ENCODE peak calls at places on chromosomes 5 and 9, in four cellular contexts. One of them, this sample, is unnamed.
A peak's percentile ranks its signal among the peaks of the same experiment; 100 is the strongest.

GRCh38 chr5:146005723-146006122 is 69.3 kb downstream of the SH3RF2 start:
- DNase-seq in GM12878: no peak
- DNase-seq in HepG2: no peak
- DNase-seq in K562: no peak
- DNase-seq in this sample: no peak

GRCh38 chr5:39760385-39761198 is 335.8 kb upstream of the DAB2 start:
- DNase-seq in HepG2: no peak
- DNase-seq in GM12878: no peak
- DNase-seq in K562: no peak
- DNase-seq in this sample: no peak

GRCh38 chr5:107154598-107154997 is 516.1 kb downstream of the EFNA5 start:
- DNase-seq in HepG2: no peak
- DNase-seq in GM12878: no peak
- DNase-seq in K562: no peak
- DNase-seq in this sample: no peak

GRCh38 chr5:80159133-80159815 is 96.6 kb downstream of the SERINC5 start:
- DNase-seq in K562: no peak
- DNase-seq in HepG2: no peak
- DNase-seq in GM12878: no peak
- DNase-seq in this sample: no peak

GRCh38 chr5:124087752-124088151 is 575.8 kb downstream of the CSNK1G3 start:
- DNase-seq in K562: no peak
- DNase-seq in GM12878: no peak
- DNase-seq in HepG2: no peak
- DNase-seq in this sample: peak; percentile 9

GRCh38 chr5:88785396-88786216 is 97.4 kb downstream of the MEF2C start:
- DNase-seq in K562: no peak
- DNase-seq in GM12878: peak; percentile 43
- DNase-seq in HepG2: no peak
- DNase-seq in this sample: no peak

GRCh38 chr5:119427052-119427451 is 25.2 kb upstream of the HSD17B4 start:
- DNase-seq in GM12878: no peak
- DNase-seq in HepG2: no peak
- DNase-seq in K562: no peak
- DNase-seq in this sample: no peak

GRCh38 chr9:86912210-86912609 is 35.1 kb downstream of the GAS1 start:
- DNase-seq in HepG2: no peak
- DNase-seq in GM12878: no peak
- DNase-seq in K562: no peak
- DNase-seq in this sample: no peak

GRCh38 chr5:179818746-179819295 is 1.9 kb upstream of the SQSTM1 start:
- DNase-seq in K562: peak; percentile 90
- DNase-seq in GM12878: peak; percentile 82
- DNase-seq in HepG2: peak; percentile 94
- DNase-seq in this sample: peak; percentile 82

GRCh38 chr5:80216753-80217596 is 38.9 kb downstream of the SERINC5 start:
- DNase-seq in HepG2: no peak
- DNase-seq in GM12878: no peak
- DNase-seq in K562: no peak
- DNase-seq in this sample: no peak

GRCh38 chr9:21252727-21253547 is 13.1 kb upstream of the IFNA14 start:
- DNase-seq in K562: no peak
- DNase-seq in HepG2: peak; percentile 10
- DNase-seq in GM12878: no peak
- DNase-seq in this sample: no peak

GRCh38 chr9:86043999-86044398 is 55.4 kb downstream of the GOLM1 start:
- DNase-seq in GM12878: no peak
- DNase-seq in K562: no peak
- DNase-seq in HepG2: peak; percentile 16
- DNase-seq in this sample: no peak

GRCh38 chr9:125396799-125397198 is 135.2 kb downstream of the GAPVD1 start:
- DNase-seq in HepG2: no peak
- DNase-seq in K562: no peak
- DNase-seq in GM12878: no peak
- DNase-seq in this sample: no peak

GRCh38 chr9:86281577-86282076 is 711 bp downstream of the ISCA1 start:
- DNase-seq in K562: no peak
- DNase-seq in HepG2: peak; percentile 72
- DNase-seq in GM12878: peak; percentile 5
- DNase-seq in this sample: no peak

GRCh38 chr5:33712664-33713063 is 179.1 kb downstream of the ADAMTS12 start:
- DNase-seq in GM12878: no peak
- DNase-seq in HepG2: no peak
- DNase-seq in K562: no peak
- DNase-seq in this sample: no peak

GRCh38 chr5:31270396-31270795 is 76.9 kb downstream of the CDH6 start:
- DNase-seq in K562: peak; percentile 39
- DNase-seq in GM12878: no peak
- DNase-seq in HepG2: peak; percentile 3
- DNase-seq in this sample: no peak

GRCh38 chr9:127899200-127899943 is at the start of gene ST6GALNAC6:
- DNase-seq in GM12878: no peak
- DNase-seq in HepG2: no peak
- DNase-seq in K562: peak; percentile 92
- DNase-seq in this sample: peak; percentile 82

GRCh38 chr9:479316-479715 is 264.7 kb downstream of the DOCK8 start:
- DNase-seq in GM12878: no peak
- DNase-seq in K562: no peak
- DNase-seq in HepG2: no peak
- DNase-seq in this sample: no peak

GRCh38 chr9:121184463-121184862 is 17.2 kb downstream of the RAB14 start:
- DNase-seq in K562: no peak
- DNase-seq in GM12878: no peak
- DNase-seq in HepG2: peak; percentile 60
- DNase-seq in this sample: no peak

GRCh38 chr9:18568969-18569368 is 95.0 kb downstream of the ADAMTSL1 start:
- DNase-seq in GM12878: no peak
- DNase-seq in K562: no peak
- DNase-seq in HepG2: no peak
- DNase-seq in this sample: no peak

GRCh38 chr5:175627739-175628138 is 30.1 kb upstream of the HRH2 start:
- DNase-seq in HepG2: no peak
- DNase-seq in GM12878: no peak
- DNase-seq in K562: no peak
- DNase-seq in this sample: no peak

GRCh38 chr9:81753436-81753835 is 64.1 kb upstream of the TLE1 start:
- DNase-seq in HepG2: no peak
- DNase-seq in GM12878: no peak
- DNase-seq in K562: no peak
- DNase-seq in this sample: no peak

GRCh38 chr5:151661968-151662732 is 24.6 kb downstream of the SPARC start:
- DNase-seq in K562: no peak
- DNase-seq in GM12878: peak; percentile 82
- DNase-seq in HepG2: no peak
- DNase-seq in this sample: no peak

GRCh38 chr5:157464518-157465171 is 4.6 kb downstream of the NIPAL4 start:
- DNase-seq in HepG2: no peak
- DNase-seq in K562: peak; percentile 48
- DNase-seq in GM12878: peak; percentile 28
- DNase-seq in this sample: no peak

GRCh38 chr5:16178745-16179372 is 732 bp downstream of the MARCHF11 start:
- DNase-seq in K562: peak; percentile 40
- DNase-seq in HepG2: peak; percentile 4
- DNase-seq in GM12878: no peak
- DNase-seq in this sample: peak; percentile 97

GRCh38 chr5:61744690-61745619 is 412.9 kb downstream of the ZSWIM6 start:
- DNase-seq in HepG2: peak; percentile 3
- DNase-seq in K562: peak; percentile 15
- DNase-seq in GM12878: no peak
- DNase-seq in this sample: no peak

GRCh38 chr5:10604975-10605374 is 41.1 kb downstream of the ANKRD33B start:
- DNase-seq in GM12878: no peak
- DNase-seq in HepG2: no peak
- DNase-seq in K562: no peak
- DNase-seq in this sample: no peak

GRCh38 chr5:31100047-31100575 is 93.4 kb upstream of the CDH6 start:
- DNase-seq in HepG2: no peak
- DNase-seq in K562: no peak
- DNase-seq in GM12878: no peak
- DNase-seq in this sample: no peak

GRCh38 chr5:172872997-172873491 is 39.0 kb downstream of the ERGIC1 start:
- DNase-seq in GM12878: no peak
- DNase-seq in HepG2: no peak
- DNase-seq in K562: no peak
- DNase-seq in this sample: no peak

GRCh38 chr5:178271726-178272479 is 39.3 kb upstream of the PHYKPL start:
- DNase-seq in GM12878: no peak
- DNase-seq in K562: no peak
- DNase-seq in HepG2: no peak
- DNase-seq in this sample: no peak
- TF ChIP-seq CBX5 in GM12878: no peak
- TF ChIP-seq CBX5 in K562: no peak
- TF ChIP-seq CBX5 in HepG2: no peak
- TF ChIP-seq CBX5 in this sample: no peak

GRCh38 chr9:36023260-36024048 is 13.3 kb upstream of the RECK start:
- DNase-seq in GM12878: peak; percentile 15
- DNase-seq in K562: peak; percentile 58
- DNase-seq in HepG2: peak; percentile 39
- DNase-seq in this sample: no peak
- TF ChIP-seq CBX5 in GM12878: no peak
- TF ChIP-seq CBX5 in K562: no peak
- TF ChIP-seq CBX5 in HepG2: no peak
- TF ChIP-seq CBX5 in this sample: no peak

GRCh38 chr5:143860211-143860610 is 48.2 kb downstream of the HMHB1 start:
- DNase-seq in K562: no peak
- DNase-seq in GM12878: no peak
- DNase-seq in HepG2: peak; percentile 25
- DNase-seq in this sample: no peak
- TF ChIP-seq CBX5 in K562: no peak
- TF ChIP-seq CBX5 in GM12878: no peak
- TF ChIP-seq CBX5 in HepG2: no peak
- TF ChIP-seq CBX5 in this sample: no peak

GRCh38 chr5:127080001-127080478 is 6.7 kb upstream of the C5orf63 start:
- DNase-seq in K562: peak; percentile 26
- DNase-seq in GM12878: no peak
- DNase-seq in HepG2: no peak
- DNase-seq in this sample: no peak

GRCh38 chr5:127074466-127074865 is 1.2 kb upstream of the C5orf63 start:
- DNase-seq in K562: no peak
- DNase-seq in GM12878: no peak
- DNase-seq in HepG2: no peak
- DNase-seq in this sample: no peak

GRCh38 chr5:127072861-127073846 is at the start of gene C5orf63:
- DNase-seq in GM12878: peak; percentile 17
- DNase-seq in HepG2: peak; percentile 61
- DNase-seq in K562: peak; percentile 69
- DNase-seq in this sample: no peak

GRCh38 chr5:127077346-127077745 is 4.0 kb upstream of the C5orf63 start:
- DNase-seq in GM12878: no peak
- DNase-seq in K562: no peak
- DNase-seq in HepG2: no peak
- DNase-seq in this sample: no peak

GRCh38 chr5:127076730-127077129 is 3.4 kb upstream of the C5orf63 start:
- DNase-seq in GM12878: no peak
- DNase-seq in HepG2: no peak
- DNase-seq in K562: no peak
- DNase-seq in this sample: no peak
- TF ChIP-seq CBX5 in GM12878: no peak
- TF ChIP-seq CBX5 in HepG2: no peak
- TF ChIP-seq CBX5 in K562: no peak
- TF ChIP-seq CBX5 in this sample: no peak

DNA sequence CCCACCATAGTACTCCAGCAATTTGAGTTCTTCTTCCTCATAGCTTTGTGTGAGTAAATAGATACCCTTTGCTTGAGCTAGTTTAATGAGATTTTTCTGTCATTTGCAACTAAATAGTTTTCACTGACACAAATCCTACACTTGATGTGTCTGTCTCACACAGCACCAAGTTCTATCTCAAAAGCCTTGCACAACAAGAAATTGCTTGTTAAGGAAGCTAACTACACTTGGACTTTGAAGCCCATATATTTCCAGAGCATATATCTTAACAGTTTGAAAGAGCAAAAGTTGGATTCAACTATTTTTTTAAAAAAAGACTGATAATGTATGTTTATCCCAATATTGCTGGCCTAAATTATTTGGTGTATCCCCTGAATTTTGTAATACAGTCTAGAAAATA is 459.2 kb downstream of the ACTL7B start:
- DNase-seq in GM12878: no peak
- DNase-seq in HepG2: no peak
- DNase-seq in K562: no peak
- DNase-seq in this sample: no peak
- TF ChIP-seq CBX5 in GM12878: no peak
- TF ChIP-seq CBX5 in HepG2: no peak
- TF ChIP-seq CBX5 in K562: no peak
- TF ChIP-seq CBX5 in this sample: no peak

GRCh38 chr5:178238313-178238635 is 5.7 kb upstream of the PHYKPL start:
- DNase-seq in HepG2: no peak
- DNase-seq in K562: no peak
- DNase-seq in GM12878: no peak
- DNase-seq in this sample: no peak

GRCh38 chr5:178237431-178238312 is 5.1 kb upstream of the PHYKPL start:
- DNase-seq in HepG2: no peak
- DNase-seq in GM12878: no peak
- DNase-seq in K562: no peak
- DNase-seq in this sample: no peak

GRCh38 chr5:178236126-178236525 is 3.5 kb upstream of the PHYKPL start:
- DNase-seq in HepG2: no peak
- DNase-seq in K562: no peak
- DNase-seq in GM12878: no peak
- DNase-seq in this sample: no peak

GRCh38 chr5:178235600-178235998 is 3.0 kb upstream of the PHYKPL start:
- DNase-seq in GM12878: no peak
- DNase-seq in K562: no peak
- DNase-seq in HepG2: no peak
- DNase-seq in this sample: no peak

GRCh38 chr5:178236685-178237084 is 4.1 kb upstream of the PHYKPL start:
- DNase-seq in HepG2: peak; percentile 31
- DNase-seq in K562: peak; percentile 53
- DNase-seq in GM12878: no peak
- DNase-seq in this sample: no peak
- TF ChIP-seq CBX5 in HepG2: no peak
- TF ChIP-seq CBX5 in K562: no peak
- TF ChIP-seq CBX5 in GM12878: no peak
- TF ChIP-seq CBX5 in this sample: no peak

GRCh38 chr9:129958771-129959170 is 84.2 kb downstream of the FNBP1 start:
- DNase-seq in GM12878: no peak
- DNase-seq in K562: no peak
- DNase-seq in HepG2: no peak
- DNase-seq in this sample: no peak
- TF ChIP-seq CBX5 in GM12878: no peak
- TF ChIP-seq CBX5 in K562: no peak
- TF ChIP-seq CBX5 in HepG2: no peak
- TF ChIP-seq CBX5 in this sample: no peak

This sample was measured in H1.